ENCODE peak calls at places on chromosomes 16 and 17, in five cellular contexts. C, H, R, B and M are unnamed samples.

GRCh38 chr17:71762526-71762925 is 358.3 kb upstream of the SOX9 start:
- DNase-seq in C (no peak), H (no peak), R (no peak), B (no peak), M (no peak)

GRCh38 chr17:63497708-63498483 is 21.0 kb downstream of the ACE start:
- DNase-seq in C (no peak), H (no peak), R (no peak), B (no peak), M (no peak)

GRCh38 chr16:85988306-85988705 is 89.3 kb downstream of the IRF8 start:
- DNase-seq in C (no peak), H (no peak), R (no peak), B (no peak), M (no peak)

GRCh38 chr17:63515426-63515825 is 7.7 kb upstream of the KCNH6 start:
- DNase-seq in C (no peak), H (no peak), R (no peak), B (no peak), M (no peak)

GRCh38 chr17:66135896-66136295 is 56.0 kb downstream of the CEP112 start:
- DNase-seq in C (no peak), H (no peak), R (no peak), B (no peak), M (no peak)

GRCh38 chr16:31785126-31785525 is 88.5 kb upstream of the ZNF267 start:
- DNase-seq in C (no peak), H (no peak), R (no peak), B (no peak), M (no peak)

GRCh38 chr16:1818204-1818872 is 8.3 kb downstream of the HAGH start:
- DNase-seq in C (no peak), H (no peak), R (no peak), B (no peak), M (no peak)

GRCh38 chr17:3929181-3929580 is 12.9 kb upstream of the P2RX1 start:
- DNase-seq in C (no peak), H (no peak), R (no peak), B (no peak), M (no peak)

GRCh38 chr17:42107597-42108576 is 4.6 kb downstream of the DHX58 start:
- DNase-seq in C (no peak), H (no peak), R (peak), B (peak), M (peak)

GRCh38 chr17:62948370-62948769 is 17.7 kb upstream of the TANC2 start:
- DNase-seq in C (no peak), H (no peak), R (no peak), B (no peak), M (no peak)

GRCh38 chr17:6661464-6661848 is 9.9 kb downstream of the C17orf100 start:
- DNase-seq in C (no peak), H (no peak), R (no peak), B (no peak), M (no peak)

GRCh38 chr17:45441536-45442310 is 9.1 kb upstream of the ARHGAP27 start:
- DNase-seq in C (no peak), H (no peak), R (no peak), B (no peak), M (no peak)

GRCh38 chr16:12697437-12697836 is 106.2 kb downstream of the CPPED1 start:
- DNase-seq in C (no peak), H (no peak), R (no peak), B (no peak), M (no peak)

GRCh38 chr17:32152130-32152529 is 9.8 kb downstream of the RHOT1 start:
- DNase-seq in C (no peak), H (peak), R (no peak), B (no peak), M (no peak)

GRCh38 chr17:55520402-55520801 is 9.2 kb upstream of the SMIM36 start:
- DNase-seq in C (no peak), H (no peak), R (no peak), B (no peak), M (no peak)

GRCh38 chr17:72976971-72977767 is 115.3 kb downstream of the SLC39A11 start:
- DNase-seq in C (no peak), H (peak), R (peak), B (peak), M (peak)

GRCh38 chr17:26792486-26792885 is 501.4 kb upstream of the WSB1 start:
- DNase-seq in C (no peak), H (no peak), R (peak), B (no peak), M (no peak)

GRCh38 chr16:5509794-5510193 is 412.2 kb upstream of the EEF2KMT start:
- DNase-seq in C (no peak), H (no peak), R (no peak), B (no peak), M (no peak)

GRCh38 chr17:34283571-34283970 is 2.0 kb upstream of the CCL11 start:
- DNase-seq in C (no peak), H (no peak), R (no peak), B (no peak), M (no peak)

GRCh38 chr17:17411692-17412091 is 65.1 kb upstream of the MED9 start:
- DNase-seq in C (no peak), H (no peak), R (no peak), B (no peak), M (no peak)

GRCh38 chr16:57304169-57305061 is 19.9 kb upstream of the PLLP start:
- DNase-seq in C (peak), H (peak), R (peak), B (no peak), M (peak)

GRCh38 chr17:4152471-4152870 is 9.5 kb downstream of the CYB5D2 start:
- DNase-seq in C (no peak), H (no peak), R (no peak), B (no peak), M (no peak)

GRCh38 chr16:11029948-11030347 is 85.6 kb downstream of the CLEC16A start:
- DNase-seq in C (no peak), H (no peak), R (no peak), B (no peak), M (no peak)

GRCh38 chr17:48471807-48472484 is 41.9 kb upstream of the SKAP1 start:
- DNase-seq in C (no peak), H (no peak), R (no peak), B (no peak), M (no peak)

GRCh38 chr16:82585675-82586074 is 41.1 kb upstream of the CDH13 start:
- DNase-seq in C (no peak), H (no peak), R (no peak), B (no peak), M (no peak)

GRCh38 chr16:425740-426114 is 278 bp downstream of the RAB11FIP3 start:
- DNase-seq in C (no peak), H (no peak), R (no peak), B (no peak), M (no peak)

GRCh38 chr17:53516643-53517042 is 306.1 kb upstream of the KIF2B start:
- DNase-seq in C (no peak), H (no peak), R (no peak), B (no peak), M (no peak)

GRCh38 chr17:81867952-81868673 is 3.0 kb downstream of the ARHGDIA start:
- DNase-seq in C (no peak), H (no peak), R (no peak), B (no peak), M (no peak)

GRCh38 chr17:67511012-67511411 is 133.9 kb downstream of the PITPNC1 start:
- DNase-seq in C (no peak), H (no peak), R (no peak), B (no peak), M (no peak)

GRCh38 chr16:85206472-85207356 is 94.4 kb upstream of the CIBAR2 start:
- DNase-seq in C (no peak), H (peak), R (peak), B (peak), M (peak)

GRCh38 chr17:74227271-74227670 is 13.9 kb downstream of the TTYH2 start:
- DNase-seq in C (no peak), H (no peak), R (no peak), B (no peak), M (no peak)

GRCh38 chr17:77422104-77422782 is 281.5 kb downstream of the SEC14L1 start:
- DNase-seq in C (no peak), H (no peak), R (no peak), B (no peak), M (no peak)

GRCh38 chr17:77420476-77420803 is 279.7 kb downstream of the SEC14L1 start:
- DNase-seq in C (no peak), H (no peak), R (no peak), B (no peak), M (no peak)

GRCh38 chr17:77419547-77420475 is 279.0 kb downstream of the SEC14L1 start:
- DNase-seq in C (no peak), H (no peak), R (no peak), B (no peak), M (no peak)

GRCh38 chr17:77420804-77421634 is 280.2 kb downstream of the SEC14L1 start:
- DNase-seq in C (no peak), H (peak), R (peak), B (no peak), M (no peak)

DNA sequence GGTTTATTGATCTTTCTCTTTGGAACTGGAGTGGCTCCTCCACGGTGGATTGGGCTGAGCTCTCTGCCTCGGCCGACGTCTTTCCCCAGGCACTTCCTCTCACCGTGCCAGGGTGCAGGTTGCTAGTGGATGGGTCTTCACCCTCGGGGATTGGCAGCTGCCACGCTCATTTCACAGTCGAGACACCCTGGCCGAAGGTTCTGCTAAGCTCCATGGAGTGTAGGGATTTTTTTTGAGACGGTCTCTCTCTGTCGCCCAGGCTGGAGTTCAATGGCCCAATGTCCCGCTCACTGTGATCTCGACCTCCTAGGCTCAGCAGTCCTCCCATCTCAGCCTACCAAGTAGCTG is 280.8 kb downstream of the SEC14L1 start:
- DNase-seq in C (no peak), H (no peak), R (no peak), B (no peak), M (no peak)
- H3K27ac ChIP-seq in C (peak), H (peak), R (no peak), B (peak), M (peak)

DNA sequence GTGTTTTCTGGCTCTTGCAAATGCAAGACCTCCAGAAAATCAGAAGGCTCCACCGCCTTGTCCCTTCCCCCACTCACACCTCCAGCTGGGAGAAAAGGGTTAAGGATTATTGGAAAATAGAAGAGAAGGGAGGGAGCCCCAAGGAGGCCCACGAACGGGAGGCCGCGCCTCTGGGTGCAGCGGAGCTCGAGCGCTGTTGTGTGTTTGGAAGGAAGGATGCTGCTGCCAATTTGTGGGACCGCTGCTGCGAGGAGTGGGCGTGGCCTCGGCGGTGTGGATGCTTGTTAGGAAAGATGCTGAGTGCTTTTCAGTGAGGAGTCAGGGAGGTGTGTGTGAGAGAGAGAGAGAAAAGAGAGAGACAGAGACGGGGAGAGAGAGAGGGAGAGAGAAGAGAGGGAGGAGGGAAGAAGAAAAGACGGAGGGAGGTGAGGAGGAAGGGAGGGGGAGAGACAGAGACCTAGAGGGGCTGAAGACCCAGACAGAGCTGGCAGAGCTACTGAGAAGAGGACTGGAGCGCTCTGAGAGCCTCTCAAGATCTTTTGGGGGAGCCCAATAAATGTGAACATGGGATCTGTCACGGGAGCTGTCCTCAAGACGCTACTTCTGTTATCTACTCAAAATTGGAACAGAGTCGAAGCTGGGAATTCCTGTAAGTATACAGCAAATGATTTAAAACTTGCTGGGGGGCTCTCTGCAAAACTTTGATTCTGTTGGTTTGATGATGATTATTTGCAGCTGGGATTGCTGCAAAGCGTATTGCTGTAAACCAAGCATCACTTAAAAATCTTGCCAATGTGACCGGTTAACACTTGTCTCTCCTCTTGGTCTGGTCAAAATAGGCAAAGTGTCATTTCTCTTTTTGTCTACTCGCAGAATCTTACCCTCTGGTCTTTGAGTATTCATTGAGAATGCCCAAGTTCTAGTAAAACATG is at the start of gene CNTNAP4:
- DNase-seq in C (no peak), H (no peak), R (no peak), B (peak), M (peak)
- H3K4me3 ChIP-seq in C (no peak), H (no peak), R (no peak), B (no peak), M (no peak)

DNA sequence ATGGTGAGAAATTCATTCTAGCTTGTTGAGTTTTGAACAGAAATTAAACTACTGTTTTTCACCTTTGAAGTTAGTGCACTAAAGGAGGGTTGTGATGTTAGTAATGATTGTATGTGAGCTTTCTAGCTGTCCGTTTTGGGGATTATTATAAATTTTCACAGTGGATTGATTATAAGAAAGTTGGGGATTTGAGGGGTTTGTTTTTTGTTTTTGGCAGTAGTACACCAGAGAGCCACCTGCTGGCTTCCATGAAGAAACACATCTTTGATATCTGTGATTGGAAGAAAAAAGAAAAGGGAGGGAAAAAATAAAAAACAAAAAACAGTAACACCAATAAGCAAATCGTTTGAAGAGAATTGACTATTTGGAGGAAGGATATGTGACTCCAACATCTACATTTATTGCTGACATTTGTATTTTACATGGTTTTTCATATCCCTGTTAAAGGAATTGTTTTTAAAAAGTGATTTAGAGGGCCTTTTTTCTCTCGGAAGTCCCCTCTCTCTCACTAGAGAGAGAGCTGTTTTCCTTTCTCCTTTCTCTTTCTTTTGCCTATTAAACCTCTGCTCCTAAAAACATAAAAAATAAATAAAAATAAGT is 1469.5 kb upstream of the GOT2 start:
- DNase-seq in C (no peak), H (no peak), R (peak), B (no peak), M (no peak)
- TF ChIP-seq CTCF in C (peak), H (no peak), R (peak), B (peak), M (no peak)

DNA sequence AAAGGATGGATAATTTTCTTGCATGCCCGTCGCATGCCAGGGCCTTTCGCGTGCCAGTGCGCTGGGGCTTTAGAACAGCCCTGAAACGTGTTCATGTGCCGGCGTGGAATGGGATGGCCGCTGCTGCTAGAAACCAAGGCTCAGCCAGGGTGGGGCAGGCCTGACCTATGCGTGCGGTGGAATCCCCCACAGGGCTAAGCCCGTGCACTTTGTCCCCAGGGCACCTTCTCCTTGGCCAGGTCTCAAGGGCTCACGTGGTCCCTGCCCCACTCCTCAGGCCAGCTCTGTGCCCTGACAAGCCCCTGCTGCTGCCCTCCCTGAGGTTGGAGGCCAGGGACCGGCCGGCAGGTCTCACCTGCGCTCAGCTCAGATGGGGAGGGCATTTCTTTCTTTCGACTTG is 13.1 kb upstream of the RNF213 start:
- DNase-seq in C (no peak), H (no peak), R (no peak), B (no peak), M (peak)
- H3K27ac ChIP-seq in C (no peak), H (no peak), R (no peak), B (no peak), M (no peak)

DNA sequence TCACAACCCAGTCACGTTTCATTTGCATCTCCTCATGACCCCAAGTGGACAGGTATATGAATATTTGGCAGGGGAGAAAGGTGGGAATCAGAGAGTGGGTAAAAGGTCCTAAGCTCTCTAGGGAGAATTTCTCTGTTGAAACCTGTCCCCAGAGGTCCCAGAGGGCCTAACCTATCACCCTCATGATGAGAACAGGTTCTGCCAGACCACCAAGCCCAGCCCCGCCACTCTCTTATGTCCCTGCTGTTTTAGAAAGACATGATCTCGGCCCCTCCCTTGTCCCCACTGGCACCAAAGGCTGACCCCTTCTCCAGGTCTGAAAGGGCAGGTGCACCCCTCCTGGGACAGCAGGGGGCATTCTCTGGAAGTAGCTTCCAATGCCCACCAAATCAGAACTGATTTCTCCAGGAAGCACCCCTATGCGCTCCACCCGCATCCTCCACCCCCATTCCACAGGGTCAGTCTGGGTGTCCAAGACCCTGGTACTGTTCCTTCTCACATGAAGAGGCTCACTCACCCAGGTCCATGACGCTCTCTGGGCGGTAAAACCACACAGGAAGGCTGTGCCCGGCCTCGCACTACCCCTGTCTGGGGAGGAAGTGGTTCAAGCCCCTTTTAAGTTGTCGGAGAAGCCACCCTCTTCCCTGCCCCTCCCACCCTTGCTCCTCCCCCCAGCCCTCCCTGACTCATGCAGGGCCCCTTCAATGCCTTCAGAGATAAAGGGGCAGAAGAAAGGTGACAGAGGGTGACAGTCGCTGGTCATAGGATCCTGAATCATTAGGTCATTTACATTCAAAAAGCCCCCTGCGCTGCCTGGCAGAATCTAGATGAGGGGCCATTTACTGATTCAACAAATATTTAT is at the start of gene CCR7:
- DNase-seq in C (no peak), H (no peak), R (no peak), B (no peak), M (no peak)
- H3K4me3 ChIP-seq in C (no peak), H (no peak), R (no peak), B (no peak), M (no peak)

DNA sequence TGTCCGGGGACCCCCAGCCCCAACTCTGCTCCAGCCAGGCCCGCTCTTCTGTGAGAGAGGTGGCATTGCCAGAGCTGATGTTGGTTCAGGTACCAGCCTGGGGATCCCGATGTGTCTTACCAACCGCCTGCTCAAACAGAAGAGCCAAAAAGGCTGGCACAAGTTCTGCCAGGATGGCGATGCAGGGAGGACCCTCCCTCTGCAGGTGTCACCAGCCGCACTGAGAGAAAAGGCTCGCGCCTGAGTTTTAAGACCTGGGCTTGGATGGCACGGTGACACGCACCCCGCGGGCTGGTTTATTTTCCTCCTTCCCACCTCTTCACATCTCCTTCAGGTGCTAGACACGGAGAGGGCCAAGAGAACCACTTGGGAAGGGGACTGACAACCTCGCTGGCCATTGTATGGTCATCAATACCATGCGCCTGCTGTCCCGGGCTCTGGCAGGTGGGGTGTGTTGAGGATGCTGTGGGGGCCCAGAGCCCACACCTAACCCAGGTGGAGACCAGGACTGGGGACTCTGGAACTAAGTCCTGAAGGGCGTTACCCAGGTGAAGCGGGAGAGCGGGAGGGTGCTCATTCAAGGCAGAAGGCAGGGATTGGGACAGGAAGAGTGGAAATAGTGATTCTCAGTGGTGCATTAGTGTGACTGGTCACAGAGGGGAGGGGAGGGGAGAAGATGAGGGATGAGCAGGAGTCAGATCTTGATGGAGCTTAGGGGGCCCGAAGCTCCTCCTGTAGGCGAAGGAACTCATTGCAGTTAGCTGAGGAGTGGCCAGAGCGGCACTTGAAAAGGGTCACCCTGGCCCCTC is 16.3 kb downstream of the FOXJ1 start:
- DNase-seq in C (no peak), H (no peak), R (no peak), B (no peak), M (no peak)
- TF ChIP-seq CTCF in C (no peak), H (no peak), R (no peak), B (no peak), M (no peak)